ENCODE peak calls at places on chromosomes 6 and 20, in four cellular contexts. One of them, this sample, is unnamed.

GRCh38 chr6:55282145-55282544 is 45.1 kb upstream of the GFRAL start:
- ATAC-seq in aorta: no peak
- ATAC-seq in pancreas: no peak
- ATAC-seq in body of pancreas: no peak
- ATAC-seq in this sample: no peak

GRCh38 chr6:125197795-125198269 is 44.3 kb downstream of the TPD52L1 start:
- ATAC-seq in aorta: peak
- ATAC-seq in pancreas: peak
- ATAC-seq in body of pancreas: peak
- ATAC-seq in this sample: peak

GRCh38 chr6:157460182-157460999 is 79.4 kb downstream of the ZDHHC14 start:
- ATAC-seq in aorta: no peak
- ATAC-seq in pancreas: no peak
- ATAC-seq in body of pancreas: no peak
- ATAC-seq in this sample: no peak

GRCh38 chr6:167892835-167893234 is 66.1 kb downstream of the AFDN start:
- ATAC-seq in aorta: no peak
- ATAC-seq in pancreas: no peak
- ATAC-seq in body of pancreas: no peak
- ATAC-seq in this sample: no peak

GRCh38 chr6:156752666-156753301 is 24.4 kb upstream of the ARID1B start:
- ATAC-seq in aorta: no peak
- ATAC-seq in pancreas: peak
- ATAC-seq in body of pancreas: peak
- ATAC-seq in this sample: no peak

GRCh38 chr20:14724465-14724864 is 387.1 kb upstream of the FLRT3 start:
- ATAC-seq in aorta: no peak
- ATAC-seq in pancreas: no peak
- ATAC-seq in body of pancreas: no peak
- ATAC-seq in this sample: no peak

GRCh38 chr20:59013959-59014608 is 5.1 kb upstream of the TUBB1 start:
- ATAC-seq in aorta: no peak
- ATAC-seq in pancreas: no peak
- ATAC-seq in body of pancreas: no peak
- ATAC-seq in this sample: no peak

GRCh38 chr6:114052141-114052540 is 81.2 kb upstream of the HDAC2 start:
- ATAC-seq in aorta: no peak
- ATAC-seq in pancreas: no peak
- ATAC-seq in body of pancreas: no peak
- ATAC-seq in this sample: no peak

GRCh38 chr6:159089909-159090308 is 45.1 kb upstream of the TAGAP start:
- ATAC-seq in aorta: no peak
- ATAC-seq in pancreas: no peak
- ATAC-seq in body of pancreas: no peak
- ATAC-seq in this sample: no peak

GRCh38 chr6:111975501-111975900 is 78.4 kb upstream of the CCN6 start:
- ATAC-seq in aorta: no peak
- ATAC-seq in pancreas: no peak
- ATAC-seq in body of pancreas: no peak
- ATAC-seq in this sample: no peak

GRCh38 chr20:17940447-17940971 is 28.1 kb downstream of the SNX5 start:
- ATAC-seq in aorta: no peak
- ATAC-seq in pancreas: no peak
- ATAC-seq in body of pancreas: no peak
- ATAC-seq in this sample: no peak

GRCh38 chr6:160293844-160294243 is 35.2 kb upstream of the SLC22A2 start:
- ATAC-seq in aorta: no peak
- ATAC-seq in pancreas: no peak
- ATAC-seq in body of pancreas: no peak
- ATAC-seq in this sample: no peak

GRCh38 chr6:87165169-87165568 is 9.8 kb downstream of the ZNF292 start:
- ATAC-seq in aorta: no peak
- ATAC-seq in pancreas: no peak
- ATAC-seq in body of pancreas: no peak
- ATAC-seq in this sample: no peak

GRCh38 chr20:21534453-21534852 is 20.6 kb upstream of the NKX2-2 start:
- ATAC-seq in aorta: no peak
- ATAC-seq in pancreas: no peak
- ATAC-seq in body of pancreas: peak
- ATAC-seq in this sample: no peak

GRCh38 chr6:167748458-167749379 is 78.0 kb upstream of the AFDN start:
- ATAC-seq in aorta: no peak
- ATAC-seq in pancreas: no peak
- ATAC-seq in body of pancreas: no peak
- ATAC-seq in this sample: no peak

GRCh38 chr6:45491048-45491447 is 113.3 kb upstream of the SUPT3H start:
- ATAC-seq in aorta: no peak
- ATAC-seq in pancreas: no peak
- ATAC-seq in body of pancreas: no peak
- ATAC-seq in this sample: no peak

GRCh38 chr6:100512203-100512862 is 47.6 kb upstream of the SIM1 start:
- ATAC-seq in aorta: no peak
- ATAC-seq in pancreas: no peak
- ATAC-seq in body of pancreas: no peak
- ATAC-seq in this sample: no peak

GRCh38 chr6:87654880-87655454 is 47.1 kb downstream of the AKIRIN2 start:
- ATAC-seq in aorta: no peak
- ATAC-seq in pancreas: no peak
- ATAC-seq in body of pancreas: no peak
- ATAC-seq in this sample: no peak

GRCh38 chr20:36394340-36394965 is 88.3 kb downstream of the DLGAP4 start:
- ATAC-seq in aorta: no peak
- ATAC-seq in pancreas: no peak
- ATAC-seq in body of pancreas: no peak
- ATAC-seq in this sample: no peak

GRCh38 chr6:27891300-27891913 is 20.8 kb downstream of the OR2B2 start:
- ATAC-seq in aorta: no peak
- ATAC-seq in pancreas: no peak
- ATAC-seq in body of pancreas: no peak
- ATAC-seq in this sample: no peak

GRCh38 chr6:12601881-12602280 is 114.7 kb upstream of the PHACTR1 start:
- ATAC-seq in aorta: peak
- ATAC-seq in pancreas: no peak
- ATAC-seq in body of pancreas: no peak
- ATAC-seq in this sample: no peak

GRCh38 chr20:20255104-20255503 is 112.8 kb upstream of the INSM1 start:
- ATAC-seq in aorta: no peak
- ATAC-seq in pancreas: no peak
- ATAC-seq in body of pancreas: no peak
- ATAC-seq in this sample: no peak

GRCh38 chr6:11631008-11631407 is 93.5 kb downstream of the TMEM170B start:
- ATAC-seq in aorta: no peak
- ATAC-seq in pancreas: no peak
- ATAC-seq in body of pancreas: no peak
- ATAC-seq in this sample: no peak

GRCh38 chr6:111978826-111979225 is 75.1 kb upstream of the CCN6 start:
- ATAC-seq in aorta: no peak
- ATAC-seq in pancreas: no peak
- ATAC-seq in body of pancreas: no peak
- ATAC-seq in this sample: no peak

GRCh38 chr20:57272883-57273282 is 6.4 kb upstream of the BMP7 start:
- ATAC-seq in aorta: no peak
- ATAC-seq in pancreas: no peak
- ATAC-seq in body of pancreas: no peak
- ATAC-seq in this sample: no peak

GRCh38 chr6:53464942-53465460 is 79.9 kb downstream of the GCLC start:
- ATAC-seq in aorta: no peak
- ATAC-seq in pancreas: no peak
- ATAC-seq in body of pancreas: peak
- ATAC-seq in this sample: peak

GRCh38 chr6:7784706-7785105 is 58.8 kb downstream of the BMP6 start:
- ATAC-seq in aorta: no peak
- ATAC-seq in pancreas: no peak
- ATAC-seq in body of pancreas: no peak
- ATAC-seq in this sample: no peak

This sample was measured in gastroesophageal sphincter.